ENCODE peak calls at places on chromosomes 13 and 19, in six cellular contexts. Z, N, H, P, M and B are unnamed samples.

GRCh38 chr19:54248016-54248601 is 5.5 kb upstream of the LILRA6 start:
- DNase-seq in Z (no peak), N (no peak), H (no peak), P (no peak), M (peak), B (no peak)

GRCh38 chr13:111177081-111177711 is 62.1 kb downstream of the ARHGEF7 start:
- DNase-seq in Z (no peak), N (peak), H (no peak), P (peak), M (peak), B (no peak)

GRCh38 chr13:40605573-40605972 is 60.9 kb downstream of the FOXO1 start:
- DNase-seq in Z (no peak), N (no peak), H (no peak), P (no peak), M (no peak), B (no peak)

GRCh38 chr19:8194528-8195275 is 14.5 kb upstream of the CERS4 start:
- DNase-seq in Z (no peak), N (no peak), H (no peak), P (peak), M (no peak), B (no peak)

GRCh38 chr13:110258876-110259631 is 47.9 kb downstream of the COL4A1 start:
- DNase-seq in Z (peak), N (no peak), H (no peak), P (no peak), M (no peak), B (no peak)

GRCh38 chr19:38384209-38385027 is 3.4 kb downstream of the GGN start:
- DNase-seq in Z (no peak), N (peak), H (no peak), P (no peak), M (no peak), B (no peak)

GRCh38 chr19:33344210-33344609 is 29.3 kb upstream of the CEBPG start:
- DNase-seq in Z (peak), N (no peak), H (no peak), P (no peak), M (no peak), B (peak)

GRCh38 chr13:75407998-75408397 is 74.0 kb downstream of the TBC1D4 start:
- DNase-seq in Z (no peak), N (no peak), H (no peak), P (no peak), M (no peak), B (no peak)

GRCh38 chr13:33153421-33154381 is 131.9 kb downstream of the STARD13 start:
- DNase-seq in Z (peak), N (peak), H (no peak), P (no peak), M (peak), B (peak)

GRCh38 chr13:109485136-109485794 is 301.1 kb downstream of the IRS2 start:
- DNase-seq in Z (no peak), N (no peak), H (no peak), P (no peak), M (no peak), B (no peak)

GRCh38 chr19:49361438-49362047 is 673 bp downstream of the TEAD2 start:
- DNase-seq in Z (peak), N (peak), H (peak), P (no peak), M (peak), B (peak)

GRCh38 chr13:35349673-35350278 is 126.7 kb downstream of the MAB21L1 start:
- DNase-seq in Z (peak), N (peak), H (no peak), P (no peak), M (no peak), B (no peak)

GRCh38 chr19:18131841-18132596 is 20.9 kb upstream of the PIK3R2 start:
- DNase-seq in Z (no peak), N (no peak), H (no peak), P (no peak), M (no peak), B (peak)

GRCh38 chr13:105312906-105313305 is 1222.6 kb downstream of the EFNB2 start:
- DNase-seq in Z (no peak), N (no peak), H (no peak), P (no peak), M (no peak), B (no peak)

GRCh38 chr13:111551421-111551820 is 231.0 kb downstream of the TEX29 start:
- DNase-seq in Z (no peak), N (no peak), H (no peak), P (no peak), M (no peak), B (no peak)

GRCh38 chr19:50416034-50416814 is 2.5 kb upstream of the SPIB start:
- DNase-seq in Z (no peak), N (no peak), H (no peak), P (no peak), M (no peak), B (no peak)

GRCh38 chr19:1252818-1253513 is 4.6 kb downstream of the MIDN start:
- DNase-seq in Z (peak), N (peak), H (peak), P (peak), M (peak), B (no peak)

GRCh38 chr19:16425993-16426392 is 45.8 kb downstream of the EPS15L1 start:
- DNase-seq in Z (no peak), N (no peak), H (no peak), P (no peak), M (no peak), B (no peak)

GRCh38 chr13:23453132-23453531 is 19.6 kb upstream of the SACS start:
- DNase-seq in Z (no peak), N (no peak), H (no peak), P (no peak), M (no peak), B (no peak)

GRCh38 chr19:47794526-47794925 is 9.8 kb downstream of the TPRX1 start:
- DNase-seq in Z (no peak), N (no peak), H (no peak), P (no peak), M (no peak), B (no peak)

GRCh38 chr19:47790398-47790814 is 11.9 kb downstream of the SELENOW start:
- DNase-seq in Z (peak), N (peak), H (peak), P (peak), M (peak), B (peak)

GRCh38 chr19:47797996-47798903 is 6.1 kb downstream of the TPRX1 start:
- DNase-seq in Z (no peak), N (no peak), H (no peak), P (no peak), M (no peak), B (no peak)

GRCh38 chr19:47796785-47797184 is 7.6 kb downstream of the TPRX1 start:
- DNase-seq in Z (no peak), N (no peak), H (no peak), P (no peak), M (no peak), B (no peak)

DNA sequence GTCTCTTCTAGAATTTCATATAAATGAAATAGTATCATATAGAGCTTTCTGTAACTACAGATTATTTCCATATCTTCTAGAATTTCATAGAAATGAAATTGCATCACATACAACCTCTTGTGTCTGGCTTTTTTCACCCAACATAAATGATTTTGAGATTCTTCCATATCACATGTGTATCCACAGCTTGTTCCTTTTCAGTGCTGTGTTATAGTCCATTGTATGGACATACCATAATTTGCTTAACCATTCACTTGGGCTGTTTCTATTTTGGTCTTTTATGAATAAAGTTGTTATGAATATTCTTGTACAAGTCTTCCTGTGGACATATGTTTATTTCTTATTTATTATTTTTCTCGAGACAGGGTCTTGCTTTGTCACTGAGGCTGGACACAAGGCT is 11.7 kb downstream of the TPRX1 start:
- DNase-seq in Z (no peak), N (no peak), H (no peak), P (no peak), M (no peak), B (no peak)
- TF ChIP-seq CTCF in Z (no peak), N (no peak), H (no peak), P (no peak), M (no peak), B (no peak)

DNA sequence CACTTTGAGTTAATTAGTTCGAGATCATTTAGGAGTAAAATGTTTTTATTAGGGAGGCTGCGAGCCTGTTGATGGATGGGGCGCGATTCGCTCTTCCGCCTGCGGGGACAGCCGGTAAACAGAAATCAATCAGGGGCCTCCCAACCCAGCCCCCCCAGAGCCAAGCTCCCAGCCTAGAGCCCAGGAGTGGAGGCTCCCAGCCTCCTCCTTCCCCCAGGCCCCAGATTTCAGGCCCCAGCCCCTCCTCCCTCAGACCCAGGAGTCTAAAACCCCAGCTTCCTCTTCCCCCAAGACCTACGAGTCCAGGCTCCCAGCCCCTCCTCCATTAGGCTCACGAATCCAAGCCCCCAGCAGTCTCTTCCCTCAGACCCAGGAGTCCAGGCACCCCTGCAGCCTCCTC is 9.7 kb upstream of the ERFL start:
- DNase-seq in Z (no peak), N (no peak), H (no peak), P (no peak), M (no peak), B (no peak)
- TF ChIP-seq CTCF in Z (peak), N (no peak), H (no peak), P (no peak), M (no peak), B (peak)

DNA sequence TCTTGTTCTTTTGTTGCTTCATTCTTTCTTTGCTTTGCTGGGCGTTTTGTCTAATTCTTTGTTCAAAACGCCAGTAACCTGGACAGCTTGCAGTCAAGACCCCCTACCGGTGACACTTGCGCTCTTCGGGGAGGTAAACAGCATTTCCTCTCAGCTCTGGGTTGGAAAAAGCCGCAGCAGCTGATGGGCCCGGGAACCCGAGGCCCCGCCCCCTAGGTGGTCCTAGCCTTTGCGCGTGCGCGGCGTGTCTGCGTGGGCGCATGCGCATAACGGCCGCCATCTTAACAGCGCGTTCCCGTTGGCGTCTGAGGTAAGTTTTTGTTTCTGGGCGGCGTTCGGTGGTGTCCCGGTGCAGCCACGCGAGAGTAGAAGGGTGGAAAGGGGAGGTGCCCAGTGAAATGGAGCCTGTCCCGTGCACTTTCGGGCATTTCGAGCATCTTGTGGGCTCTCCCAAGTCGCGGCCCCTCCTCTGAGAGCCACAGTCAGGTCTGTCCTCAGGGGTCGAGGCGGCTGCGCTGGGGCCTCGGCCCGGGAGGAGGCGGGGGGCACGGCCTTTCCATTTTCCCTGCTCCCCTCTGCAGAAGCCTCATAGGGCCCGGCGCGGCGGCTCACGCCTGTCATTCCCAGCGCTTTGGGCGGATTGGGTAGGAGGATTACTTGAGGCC is at the start of gene ZNF559:
- DNase-seq in Z (peak), N (peak), H (peak), P (peak), M (peak), B (peak)
- TF ChIP-seq CTCF in Z (peak), N (peak), H (peak), P (peak), M (peak), B (peak)

GRCh38 chr19:4624733-4625362 is 14.5 kb upstream of the TNFAIP8L1 start:
- DNase-seq in Z (peak), N (no peak), H (no peak), P (no peak), M (peak), B (peak)
- TF ChIP-seq CTCF in Z (peak), N (peak), H (peak), P (no peak), M (peak), B (no peak)

GRCh38 chr19:36054119-36054732 is at the start of gene THAP8:
- DNase-seq in Z (peak), N (peak), H (peak), P (peak), M (peak), B (peak)
- TF ChIP-seq CTCF in Z (peak), N (peak), H (peak), P (peak), M (peak), B (peak)

DNA sequence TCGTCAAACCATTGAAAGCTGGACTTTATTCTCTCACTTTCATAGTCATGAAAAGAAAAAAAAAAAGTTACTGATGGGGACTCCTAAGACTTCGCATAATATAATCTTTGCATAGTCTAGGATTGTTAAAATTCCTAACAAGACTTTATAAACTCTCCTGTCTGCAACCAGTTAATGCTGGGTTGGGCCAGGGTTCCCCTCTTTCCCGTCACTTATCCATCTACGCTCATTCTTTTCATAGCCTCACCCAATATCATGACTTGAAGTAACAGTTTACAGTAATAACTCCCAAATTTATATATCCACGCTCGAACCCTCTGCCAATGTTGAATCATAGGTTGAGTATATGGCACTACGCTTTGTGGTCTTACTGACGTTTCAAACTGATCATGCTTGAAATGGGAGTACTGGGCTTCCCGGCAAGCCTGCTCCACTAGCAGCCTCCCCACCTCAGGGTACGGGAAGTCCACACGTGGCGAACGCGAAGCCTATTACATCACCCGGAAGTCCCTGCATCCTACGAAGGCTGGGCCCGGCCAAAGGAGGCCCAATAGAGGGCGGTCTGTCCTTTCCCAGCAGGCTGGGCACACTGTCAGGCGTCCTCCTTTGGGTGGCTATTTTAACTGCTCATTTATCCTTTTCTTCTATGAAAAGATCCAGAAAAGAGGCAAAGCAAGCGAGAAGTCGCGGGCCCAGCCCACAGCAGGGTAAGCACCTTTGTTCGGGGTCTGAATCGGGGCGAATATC is 694 bp upstream of the ZNF460 start:
- DNase-seq in Z (peak), N (peak), H (peak), P (peak), M (peak), B (peak)
- TF ChIP-seq CTCF in Z (peak), N (peak), H (peak), P (no peak), M (peak), B (no peak)